ENCODE peak calls at places on chromosomes 1 and 21, in nine cellular contexts. W is hepatocyte; A is lower lobe of right lung; Z is CD4-positive, alpha-beta T cell; O is GM20000; H is pancreas; M is mesothelial cell of epicardium; T is WERI-Rb-1; B is endothelial cell of umbilical vein. Q is an unnamed sample.
A peak's percentile ranks its signal among the peaks of the same experiment; 100 is the strongest.

GRCh38 chr1:117570988-117571409 is 34.8 kb upstream of the TENT5C start:
- DNase-seq in W (peak; percentile 61), A (peak; percentile 70), Z (no peak), O (no peak), H (peak; percentile 76), M (peak; percentile 19), T (no peak), B (no peak), Q (peak; percentile 54)

GRCh38 chr1:40014812-40015594 is 25.5 kb upstream of the CAP1 start:
- DNase-seq in W (no peak), A (no peak), Z (no peak), O (no peak), H (no peak), M (no peak), T (no peak), B (peak; percentile 81), Q (no peak)

GRCh38 chr1:181541947-181542346 is 58.6 kb downstream of the CACNA1E start:
- DNase-seq in W (peak; percentile 30), A (no peak), Z (no peak), O (no peak), H (no peak), M (no peak), T (no peak), B (no peak), Q (no peak)

GRCh38 chr1:228734881-228735801 is at the start of gene RHOU:
- DNase-seq in W (peak; percentile 93), A (peak; percentile 87), Z (peak; percentile 50), O (peak; percentile 79), H (peak; percentile 86), M (peak; percentile 89), T (peak; percentile 53), B (peak; percentile 51), Q (peak; percentile 90)

GRCh38 chr1:43447891-43448708 is 5.6 kb downstream of the HYI start:
- DNase-seq in W (no peak), A (no peak), Z (no peak), O (no peak), H (no peak), M (no peak), T (no peak), B (no peak), Q (no peak)

GRCh38 chr1:68269637-68270430 is 37.5 kb upstream of the WLS start:
- DNase-seq in W (no peak), A (no peak), Z (no peak), O (no peak), H (no peak), M (no peak), T (no peak), B (no peak), Q (peak; percentile 69)

GRCh38 chr1:74731399-74732052 is 1.3 kb downstream of the CRYZ start:
- DNase-seq in W (peak; percentile 65), A (no peak), Z (no peak), O (peak; percentile 36), H (peak; percentile 41), M (no peak), T (no peak), B (peak; percentile 47), Q (peak; percentile 43)

GRCh38 chr1:9539829-9540550 is 725 bp downstream of the SLC25A33 start:
- DNase-seq in W (peak; percentile 85), A (peak; percentile 70), Z (no peak), O (peak; percentile 84), H (peak; percentile 48), M (peak; percentile 51), T (peak; percentile 46), B (peak; percentile 62), Q (peak; percentile 34)

GRCh38 chr1:18637553-18637960 is 6.9 kb downstream of the PAX7 start:
- DNase-seq in W (no peak), A (no peak), Z (no peak), O (peak; percentile 22), H (no peak), M (no peak), T (no peak), B (no peak), Q (no peak)

GRCh38 chr1:37032660-37033354 is 1.5 kb downstream of the GRIK3 start:
- DNase-seq in W (no peak), A (no peak), Z (no peak), O (peak; percentile 28), H (no peak), M (no peak), T (no peak), B (no peak), Q (no peak)

GRCh38 chr21:42352433-42353095 is 1.8 kb upstream of the TFF2 start:
- DNase-seq in W (no peak), A (no peak), Z (no peak), O (no peak), H (no peak), M (no peak), T (no peak), B (no peak), Q (no peak)

GRCh38 chr1:247415423-247416361 is at the start of gene NLRP3:
- DNase-seq in W (peak; percentile 15), A (peak; percentile 62), Z (peak; percentile 22), O (no peak), H (no peak), M (no peak), T (no peak), B (peak; percentile 12), Q (peak; percentile 13)

GRCh38 chr1:56106551-56107277 is 472.6 kb downstream of the PLPP3 start:
- DNase-seq in W (no peak), A (no peak), Z (no peak), O (no peak), H (no peak), M (no peak), T (peak; percentile 17), B (no peak), Q (no peak)

GRCh38 chr1:56105397-56105796 is 474.0 kb downstream of the PLPP3 start:
- DNase-seq in W (no peak), A (no peak), Z (no peak), O (no peak), H (no peak), M (no peak), T (no peak), B (no peak), Q (no peak)

GRCh38 chr1:56107278-56107643 is 472.1 kb downstream of the PLPP3 start:
- DNase-seq in W (no peak), A (no peak), Z (no peak), O (no peak), H (no peak), M (no peak), T (no peak), B (no peak), Q (no peak)
- TF ChIP-seq CTCF in W (no peak), A (no peak), Z (no peak), O (no peak), H (no peak), M (no peak), T (no peak), B (no peak), Q (no peak)

DNA sequence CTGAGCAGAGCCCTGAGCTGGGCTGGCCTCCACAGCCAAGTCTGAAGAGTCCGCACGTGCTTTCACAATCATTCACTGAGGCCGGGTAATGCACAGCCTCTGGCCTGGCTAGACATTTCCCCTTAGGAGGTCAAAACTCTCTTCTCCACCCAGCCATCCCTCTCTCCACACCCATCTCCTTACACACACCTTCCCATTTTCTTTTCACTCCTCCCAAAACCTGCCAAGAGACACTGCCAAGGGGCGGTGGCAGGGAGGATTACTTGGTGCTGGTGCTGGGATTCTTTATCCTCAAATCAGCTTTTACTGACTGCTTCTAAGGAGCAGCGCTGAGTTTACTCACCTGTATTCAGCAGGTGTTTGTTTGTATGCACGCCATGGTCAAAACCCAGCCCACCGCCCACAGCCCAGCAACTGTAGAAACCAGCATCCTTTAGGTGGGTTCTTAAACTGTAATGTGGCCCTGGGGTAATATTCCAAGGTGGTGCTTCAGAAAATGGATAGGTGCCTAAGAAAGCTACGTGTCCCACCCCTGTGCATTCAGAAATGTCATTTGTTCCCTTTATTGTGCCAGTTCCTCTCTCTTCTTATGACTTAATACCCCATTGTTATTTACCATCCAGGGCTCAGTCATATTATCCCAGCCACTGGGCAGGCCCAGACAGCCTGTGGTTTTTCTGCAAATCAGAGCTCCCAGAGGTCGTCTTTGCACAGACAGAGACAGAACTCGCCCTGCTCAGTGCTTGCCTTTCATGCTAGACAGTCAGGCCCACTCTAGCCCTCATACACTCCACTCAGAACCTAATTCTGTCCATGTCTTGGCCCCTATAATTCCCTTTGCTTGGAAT is 80.2 kb downstream of the ADSS2 start:
- DNase-seq in W (no peak), A (no peak), Z (no peak), O (no peak), H (no peak), M (no peak), T (no peak), B (no peak), Q (no peak)
- TF ChIP-seq CTCF in W (no peak), A (no peak), Z (no peak), O (no peak), H (no peak), M (no peak), T (no peak), B (no peak), Q (no peak)

DNA sequence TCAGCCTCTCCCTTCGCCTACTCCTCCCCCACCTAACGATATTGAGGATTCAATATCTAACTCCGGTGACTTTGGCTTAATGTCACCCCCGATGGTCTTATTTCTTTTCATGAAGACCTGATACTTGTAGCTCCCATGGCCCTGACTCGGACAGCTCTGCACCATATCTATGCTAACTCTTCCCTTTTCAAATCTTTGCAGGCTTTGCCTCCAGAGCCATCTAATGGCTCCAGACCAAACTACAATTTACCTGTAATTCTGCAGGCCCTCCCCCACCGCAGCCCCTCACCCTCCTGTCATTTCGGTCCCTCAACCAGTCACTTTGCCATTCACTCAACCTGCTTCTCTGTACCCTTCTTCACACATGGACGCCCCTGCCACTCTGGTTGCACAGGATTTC is 7.9 kb upstream of the GSTM5 start:
- DNase-seq in W (no peak), A (no peak), Z (no peak), O (no peak), H (no peak), M (no peak), T (no peak), B (peak; percentile 0), Q (no peak)
- TF ChIP-seq CTCF in W (no peak), A (no peak), Z (no peak), O (no peak), H (no peak), M (no peak), T (peak; percentile 32), B (no peak), Q (no peak)

GRCh38 chr1:239909894-239910293 is 181.8 kb upstream of the FMN2 start:
- DNase-seq in W (peak; percentile 73), A (peak; percentile 79), Z (no peak), O (no peak), H (no peak), M (no peak), T (no peak), B (no peak), Q (no peak)

GRCh38 chr1:239918633-239919032 is 173.1 kb upstream of the FMN2 start:
- DNase-seq in W (no peak), A (no peak), Z (no peak), O (no peak), H (no peak), M (no peak), T (no peak), B (no peak), Q (no peak)

GRCh38 chr1:239913141-239913585 is 178.5 kb upstream of the FMN2 start:
- DNase-seq in W (no peak), A (no peak), Z (no peak), O (no peak), H (no peak), M (no peak), T (no peak), B (no peak), Q (no peak)

GRCh38 chr1:239912471-239912870 is 179.2 kb upstream of the FMN2 start:
- DNase-seq in W (no peak), A (no peak), Z (no peak), O (no peak), H (no peak), M (no peak), T (no peak), B (no peak), Q (no peak)

GRCh38 chr1:239914827-239915231 is 176.9 kb upstream of the FMN2 start:
- DNase-seq in W (no peak), A (no peak), Z (no peak), O (no peak), H (no peak), M (no peak), T (no peak), B (no peak), Q (no peak)
- TF ChIP-seq CTCF in W (no peak), A (no peak), Z (no peak), O (no peak), H (no peak), M (no peak), T (no peak), B (no peak), Q (no peak)